ENCODE peak calls at places on chromosomes 16 and 17, in seven cellular contexts. C, Y, J, Z, S, M and E are unnamed samples.
A peak's percentile ranks its signal among the peaks of the same experiment; 100 is the strongest.

GRCh38 chr17:40417609-40418427 is at the start of gene TOP2A:
- DNase-seq in C (peak; percentile 100), Y (peak; percentile 89), J (peak; percentile 99), Z (peak; percentile 93), S (peak; percentile 100), M (peak; percentile 84), E (peak; percentile 100)

GRCh38 chr16:51034481-51035109 is 116.5 kb downstream of the SALL1 start:
- DNase-seq in C (no peak), Y (no peak), J (no peak), Z (no peak), S (no peak), M (no peak), E (no peak)

GRCh38 chr17:55248077-55248476 is 16.7 kb upstream of the HLF start:
- DNase-seq in C (no peak), Y (no peak), J (no peak), Z (no peak), S (no peak), M (no peak), E (no peak)

GRCh38 chr16:3946604-3947180 is 66.2 kb upstream of the CREBBP start:
- DNase-seq in C (no peak), Y (no peak), J (no peak), Z (no peak), S (no peak), M (no peak), E (no peak)

GRCh38 chr17:65850486-65850885 is 289.0 kb upstream of the AXIN2 start:
- DNase-seq in C (peak; percentile 9), Y (no peak), J (no peak), Z (no peak), S (no peak), M (no peak), E (peak; percentile 87)

GRCh38 chr17:42088736-42089135 is 9.5 kb downstream of the ZNF385C start:
- DNase-seq in C (no peak), Y (no peak), J (no peak), Z (no peak), S (no peak), M (no peak), E (no peak)

GRCh38 chr17:7317161-7317803 is 2.1 kb upstream of the GPS2 start:
- DNase-seq in C (no peak), Y (no peak), J (no peak), Z (no peak), S (no peak), M (no peak), E (no peak)

GRCh38 chr17:60145006-60145935 is 4.5 kb upstream of the CA4 start:
- DNase-seq in C (no peak), Y (no peak), J (no peak), Z (no peak), S (peak; percentile 57), M (no peak), E (no peak)

GRCh38 chr16:70635356-70636016 is 10.9 kb upstream of the IL34 start:
- DNase-seq in C (peak; percentile 73), Y (no peak), J (no peak), Z (no peak), S (no peak), M (no peak), E (peak; percentile 67)

GRCh38 chr16:73113326-73113720 is 65.4 kb upstream of the ZFHX3 start:
- DNase-seq in C (no peak), Y (no peak), J (no peak), Z (no peak), S (no peak), M (no peak), E (peak; percentile 69)

GRCh38 chr17:40511136-40511535 is 9.7 kb upstream of the TNS4 start:
- DNase-seq in C (no peak), Y (no peak), J (no peak), Z (no peak), S (no peak), M (no peak), E (no peak)

GRCh38 chr16:4790871-4791270 is 2.7 kb upstream of the SEPTIN12 start:
- DNase-seq in C (no peak), Y (no peak), J (no peak), Z (no peak), S (no peak), M (no peak), E (no peak)

GRCh38 chr17:8120520-8121443 is 2.5 kb upstream of the ALOXE3 start:
- DNase-seq in C (peak; percentile 66), Y (peak; percentile 46), J (peak; percentile 72), Z (peak; percentile 84), S (peak; percentile 97), M (peak; percentile 59), E (no peak)

GRCh38 chr16:87978127-87978526 is 26.9 kb downstream of the BANP start:
- DNase-seq in C (no peak), Y (no peak), J (no peak), Z (no peak), S (no peak), M (no peak), E (no peak)

GRCh38 chr16:16124438-16124837 is 98.9 kb downstream of the ABCC6 start:
- DNase-seq in C (no peak), Y (no peak), J (no peak), Z (no peak), S (no peak), M (no peak), E (no peak)

GRCh38 chr16:80924372-80924978 is 82.2 kb downstream of the CMC2 start:
- DNase-seq in C (peak; percentile 59), Y (no peak), J (no peak), Z (no peak), S (peak; percentile 87), M (peak; percentile 70), E (peak; percentile 28)

GRCh38 chr17:42845918-42846593 is 1.7 kb downstream of the AOC2 start:
- DNase-seq in C (no peak), Y (no peak), J (no peak), Z (no peak), S (no peak), M (no peak), E (peak; percentile 18)

GRCh38 chr16:50156590-50156989 is 3.5 kb downstream of the TENT4B start:
- DNase-seq in C (no peak), Y (no peak), J (no peak), Z (no peak), S (no peak), M (no peak), E (no peak)

GRCh38 chr17:40903129-40903847 is 18.2 kb upstream of the KRT20 start:
- DNase-seq in C (peak; percentile 19), Y (no peak), J (no peak), Z (no peak), S (no peak), M (peak; percentile 24), E (no peak)

GRCh38 chr16:89765292-89765810 is 44.0 kb downstream of the ZNF276 start:
- DNase-seq in C (no peak), Y (no peak), J (no peak), Z (no peak), S (no peak), M (no peak), E (no peak)

GRCh38 chr16:88834670-88835069 is 22.1 kb downstream of the GALNS start:
- DNase-seq in C (no peak), Y (no peak), J (no peak), Z (no peak), S (no peak), M (no peak), E (no peak)

GRCh38 chr17:21089933-21090888 is 36.6 kb upstream of the DHRS7B start:
- DNase-seq in C (no peak), Y (no peak), J (no peak), Z (no peak), S (no peak), M (no peak), E (no peak)

GRCh38 chr17:53499277-53499676 is 323.4 kb upstream of the KIF2B start:
- DNase-seq in C (no peak), Y (no peak), J (no peak), Z (no peak), S (no peak), M (no peak), E (no peak)